ENCODE peak calls at places on chromosomes 1 and 21, in nine cellular contexts. U, Z, M, G, Y, I, O, T and P are unnamed samples. For H3K27me3, the result is how much of the 10 kb centered on the place peaks cover.

GRCh38 chr1:41354956-41355355 is 6.3 kb upstream of the FOXO6 start:
- DNase-seq in U (no peak), Z (no peak), M (no peak), G (no peak), Y (no peak), I (no peak), O (peak), T (no peak), P (no peak)

GRCh38 chr1:56148466-56149193 is 430.7 kb downstream of the PLPP3 start:
- DNase-seq in U (no peak), Z (no peak), M (no peak), G (no peak), Y (no peak), I (no peak), O (no peak), T (no peak), P (no peak)

GRCh38 chr1:162391790-162392563 is 10.4 kb downstream of the C1orf226 start:
- DNase-seq in U (peak), Z (peak), M (no peak), G (no peak), Y (peak), I (no peak), O (no peak), T (no peak), P (no peak)

GRCh38 chr1:162736633-162737067 is 53.9 kb upstream of the HSD17B7 start:
- DNase-seq in U (no peak), Z (no peak), M (no peak), G (no peak), Y (no peak), I (no peak), O (no peak), T (no peak), P (no peak)

GRCh38 chr1:60670313-60670712 is 412.0 kb upstream of the NFIA start:
- DNase-seq in U (no peak), Z (no peak), M (no peak), G (no peak), Y (no peak), I (no peak), O (no peak), T (no peak), P (no peak)

GRCh38 chr21:17495680-17496079 is 17.2 kb upstream of the CXADR start:
- DNase-seq in U (no peak), Z (no peak), M (no peak), G (no peak), Y (no peak), I (no peak), O (no peak), T (no peak), P (no peak)

GRCh38 chr1:219159946-219160645 is 13.6 kb upstream of the LYPLAL1 start:
- DNase-seq in U (no peak), Z (peak), M (no peak), G (no peak), Y (no peak), I (no peak), O (no peak), T (no peak), P (no peak)

GRCh38 chr1:182191716-182192115 is 130.2 kb upstream of the ZNF648 start:
- DNase-seq in U (no peak), Z (no peak), M (no peak), G (no peak), Y (no peak), I (no peak), O (no peak), T (no peak), P (no peak)

GRCh38 chr1:201711811-201712210 is 117.1 kb upstream of the IPO9 start:
- DNase-seq in U (no peak), Z (no peak), M (no peak), G (no peak), Y (no peak), I (no peak), O (no peak), T (peak), P (no peak)

GRCh38 chr1:38138498-38139233 is 92.1 kb upstream of the POU3F1 start:
- DNase-seq in U (peak), Z (no peak), M (peak), G (peak), Y (peak), I (peak), O (no peak), T (peak), P (no peak)

GRCh38 chr1:8082945-8083344 is 56.8 kb upstream of the ERRFI1 start:
- DNase-seq in U (no peak), Z (no peak), M (no peak), G (no peak), Y (peak), I (no peak), O (peak), T (no peak), P (no peak)

GRCh38 chr1:218930879-218931278 is 242.8 kb upstream of the LYPLAL1 start:
- DNase-seq in U (no peak), Z (no peak), M (no peak), G (no peak), Y (no peak), I (no peak), O (no peak), T (peak), P (no peak)

GRCh38 chr1:111541721-111542120 is 38.3 kb upstream of the ADORA3 start:
- DNase-seq in U (no peak), Z (no peak), M (no peak), G (no peak), Y (no peak), I (no peak), O (no peak), T (no peak), P (no peak)

GRCh38 chr1:26159113-26160039 is 497 bp downstream of the FAM110D start:
- DNase-seq in U (no peak), Z (peak), M (peak), G (no peak), Y (no peak), I (no peak), O (no peak), T (no peak), P (no peak)

GRCh38 chr1:189597083-189597482 is 880.6 kb downstream of the BRINP3 start:
- DNase-seq in U (no peak), Z (no peak), M (no peak), G (no peak), Y (no peak), I (peak), O (no peak), T (no peak), P (no peak)

GRCh38 chr1:194056169-194056568 is 869.8 kb upstream of the B3GALT2 start:
- DNase-seq in U (no peak), Z (no peak), M (no peak), G (no peak), Y (no peak), I (no peak), O (no peak), T (no peak), P (no peak)

GRCh38 chr1:33470495-33471012 is 1.9 kb upstream of the ZSCAN20 start:
- DNase-seq in U (peak), Z (peak), M (peak), G (peak), Y (peak), I (peak), O (peak), T (peak), P (peak)

GRCh38 chr1:151137789-151138188 is 8.6 kb downstream of the SEMA6C start:
- DNase-seq in U (no peak), Z (no peak), M (no peak), G (no peak), Y (no peak), I (no peak), O (no peak), T (no peak), P (no peak)

GRCh38 chr1:109628540-109629321 is 9.1 kb downstream of the AMPD2 start:
- DNase-seq in U (peak), Z (no peak), M (no peak), G (no peak), Y (no peak), I (no peak), O (no peak), T (peak), P (no peak)

GRCh38 chr1:247241687-247242086 is 14.2 kb upstream of the VN1R5 start:
- DNase-seq in U (no peak), Z (no peak), M (no peak), G (no peak), Y (no peak), I (no peak), O (no peak), T (no peak), P (no peak)

GRCh38 chr1:230072296-230072695 is 5.3 kb downstream of the GALNT2 start:
- DNase-seq in U (no peak), Z (no peak), M (no peak), G (no peak), Y (no peak), I (peak), O (no peak), T (no peak), P (no peak)

GRCh38 chr1:99456536-99456935 is 189.4 kb upstream of the PALMD start:
- DNase-seq in U (no peak), Z (no peak), M (no peak), G (no peak), Y (no peak), I (no peak), O (no peak), T (no peak), P (no peak)

GRCh38 chr1:223667484-223668182 is 2.1 kb upstream of the CAPN8 start:
- DNase-seq in U (no peak), Z (no peak), M (no peak), G (no peak), Y (no peak), I (no peak), O (no peak), T (no peak), P (no peak)

DNA sequence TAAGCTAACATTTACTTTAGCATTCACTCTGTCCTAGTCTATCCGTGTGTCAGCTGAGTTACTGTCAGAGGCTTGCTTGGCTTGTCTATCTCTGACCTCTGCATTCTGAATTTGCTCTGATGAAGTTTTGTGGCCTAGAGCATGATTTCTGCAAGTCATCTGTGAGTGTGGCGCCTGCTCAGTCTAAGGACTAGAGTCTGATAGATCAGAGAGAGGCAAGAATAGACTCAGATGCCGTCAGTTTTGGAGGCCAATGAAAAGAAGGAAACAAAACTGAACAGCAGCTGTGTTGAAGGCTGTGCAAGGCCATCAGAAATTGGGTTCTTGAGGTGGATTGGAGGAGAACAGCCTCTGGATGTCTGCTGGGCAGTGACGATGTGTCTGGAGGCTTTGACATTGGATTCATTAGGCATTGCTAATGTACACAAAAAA is 573.1 kb downstream of the USP25 start:
- DNase-seq in U (no peak), Z (no peak), M (peak), G (no peak), Y (peak), I (no peak), O (peak), T (peak), P (no peak)
- TF ChIP-seq POLR2A in U (no peak), Z (no peak), M (no peak), G (no peak), Y (no peak), I (no peak), O (no peak), T (peak), P (no peak)

GRCh38 chr21:41769106-41769505 is 2.3 kb upstream of the RIPK4 start:
- DNase-seq in U (no peak), Z (no peak), M (no peak), G (no peak), Y (no peak), I (no peak), O (no peak), T (no peak), P (no peak)
- H3K27me3 ChIP-seq in U (under half), Z (half or more), M (under half), G (under half), Y (under half), I (under half), O (under half), T (under half), P (under half)

GRCh38 chr1:173714759-173715537 is at the start of gene KLHL20:
- DNase-seq in U (peak), Z (peak), M (peak), G (peak), Y (peak), I (peak), O (peak), T (peak), P (peak)
- TF ChIP-seq POLR2A in U (peak), Z (peak), M (no peak), G (no peak), Y (no peak), I (no peak), O (peak), T (peak), P (no peak)

GRCh38 chr1:203308205-203309114 is 3.1 kb downstream of the BTG2 start:
- DNase-seq in U (no peak), Z (no peak), M (no peak), G (no peak), Y (no peak), I (no peak), O (no peak), T (no peak), P (no peak)

GRCh38 chr1:203309115-203309429 is 3.8 kb downstream of the BTG2 start:
- DNase-seq in U (no peak), Z (no peak), M (no peak), G (no peak), Y (no peak), I (no peak), O (no peak), T (no peak), P (no peak)

GRCh38 chr1:203306089-203306969 is 1.0 kb downstream of the BTG2 start:
- DNase-seq in U (peak), Z (peak), M (peak), G (peak), Y (peak), I (peak), O (peak), T (peak), P (peak)

GRCh38 chr1:203306970-203307541 is 1.7 kb downstream of the BTG2 start:
- DNase-seq in U (no peak), Z (no peak), M (peak), G (no peak), Y (no peak), I (peak), O (no peak), T (no peak), P (no peak)

GRCh38 chr1:203307690-203308126 is 2.4 kb downstream of the BTG2 start:
- DNase-seq in U (no peak), Z (no peak), M (no peak), G (no peak), Y (no peak), I (no peak), O (no peak), T (no peak), P (no peak)
- H3K27me3 ChIP-seq in U (under half), Z (under half), M (under half), G (under half), Y (under half), I (under half), O (under half), T (under half), P (under half)

GRCh38 chr1:113389356-113389952 is 861 bp upstream of the MAGI3 start:
- DNase-seq in U (no peak), Z (no peak), M (no peak), G (no peak), Y (no peak), I (no peak), O (no peak), T (no peak), P (no peak)

GRCh38 chr1:113388621-113389355 is 1.5 kb upstream of the MAGI3 start:
- DNase-seq in U (no peak), Z (peak), M (peak), G (peak), Y (no peak), I (peak), O (no peak), T (no peak), P (no peak)

GRCh38 chr1:113391643-113392271 is 1.4 kb downstream of the MAGI3 start:
- DNase-seq in U (peak), Z (no peak), M (no peak), G (peak), Y (no peak), I (peak), O (no peak), T (no peak), P (no peak)

GRCh38 chr1:113390871-113391642 is 742 bp downstream of the MAGI3 start:
- DNase-seq in U (peak), Z (peak), M (peak), G (peak), Y (peak), I (peak), O (peak), T (peak), P (peak)

DNA sequence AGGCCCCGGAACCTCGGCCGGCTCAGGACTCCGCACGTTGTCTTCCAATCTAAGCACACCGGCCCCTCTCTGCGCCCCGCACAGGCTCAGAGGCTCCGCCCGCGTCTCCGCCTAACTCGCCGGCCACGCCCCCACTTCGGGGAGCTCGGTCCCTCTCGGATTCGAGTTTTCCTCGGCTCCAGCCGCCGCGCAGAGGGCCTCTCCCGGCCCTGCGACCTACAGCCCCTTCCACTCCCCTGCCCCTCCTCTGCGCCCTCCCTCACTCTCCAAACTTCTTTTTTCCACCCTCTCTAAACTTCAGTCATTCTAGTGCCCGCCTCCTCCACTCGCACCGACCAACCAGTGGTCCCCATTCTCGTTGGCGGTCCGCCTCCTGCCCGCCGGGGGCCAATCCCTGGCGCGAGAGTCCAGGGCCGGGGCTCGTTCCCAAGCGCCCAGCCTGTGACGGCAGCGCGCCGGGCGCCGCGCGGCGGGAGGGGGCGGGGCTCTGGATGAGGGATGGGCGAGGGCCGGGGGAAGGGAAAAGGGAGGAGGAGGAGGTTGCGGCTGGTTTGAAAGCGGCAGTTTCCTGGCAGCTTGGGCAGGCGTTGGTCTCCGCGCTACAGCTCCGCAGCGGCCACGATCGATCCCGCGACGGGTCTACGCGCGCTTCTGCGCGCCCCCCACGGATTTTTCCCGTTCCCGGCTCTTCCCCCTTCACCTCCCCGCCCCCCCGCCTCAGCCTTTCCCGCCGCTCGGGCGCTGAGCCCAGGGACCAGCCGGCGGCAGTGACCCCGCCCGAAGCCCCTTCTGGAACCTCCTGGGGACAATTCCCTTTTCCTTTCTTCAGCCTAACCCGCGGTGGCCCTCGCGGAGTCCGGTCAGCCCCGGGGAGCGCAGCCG is at the start of gene MAGI3:
- DNase-seq in U (peak), Z (peak), M (peak), G (peak), Y (peak), I (peak), O (peak), T (peak), P (peak)
- TF ChIP-seq POLR2A in U (peak), Z (peak), M (no peak), G (peak), Y (no peak), I (no peak), O (peak), T (peak), P (peak)

GRCh38 chr1:154886281-154887036 is 16.4 kb upstream of the KCNN3 start:
- DNase-seq in U (no peak), Z (no peak), M (no peak), G (no peak), Y (no peak), I (no peak), O (no peak), T (no peak), P (no peak)
- H3K27me3 ChIP-seq in U (under half), Z (under half), M (under half), G (under half), Y (under half), I (under half), O (under half), T (under half), P (under half)

GRCh38 chr1:204828352-204828850 is 42.3 kb upstream of the NFASC start:
- DNase-seq in U (no peak), Z (peak), M (peak), G (peak), Y (peak), I (peak), O (peak), T (peak), P (no peak)
- TF ChIP-seq POLR2A in U (no peak), Z (no peak), M (no peak), G (no peak), Y (no peak), I (no peak), O (no peak), T (peak), P (no peak)

GRCh38 chr1:217135987-217136894 is 413.0 kb upstream of the ESRRG start:
- DNase-seq in U (no peak), Z (no peak), M (no peak), G (no peak), Y (no peak), I (no peak), O (no peak), T (no peak), P (no peak)

GRCh38 chr1:217133092-217133491 is 409.9 kb upstream of the ESRRG start:
- DNase-seq in U (no peak), Z (no peak), M (no peak), G (no peak), Y (no peak), I (no peak), O (no peak), T (no peak), P (no peak)

GRCh38 chr1:217135569-217135915 is 412.3 kb upstream of the ESRRG start:
- DNase-seq in U (no peak), Z (no peak), M (peak), G (no peak), Y (no peak), I (no peak), O (no peak), T (no peak), P (no peak)

GRCh38 chr1:217134857-217135568 is 411.8 kb upstream of the ESRRG start:
- DNase-seq in U (no peak), Z (no peak), M (no peak), G (no peak), Y (no peak), I (no peak), O (no peak), T (no peak), P (no peak)

GRCh38 chr1:217133958-217134856 is 411.0 kb upstream of the ESRRG start:
- DNase-seq in U (no peak), Z (no peak), M (no peak), G (no peak), Y (no peak), I (no peak), O (no peak), T (no peak), P (no peak)
- H3K27me3 ChIP-seq in U (under half), Z (under half), M (under half), G (under half), Y (under half), I (half or more), O (under half), T (under half), P (under half)

GRCh38 chr1:231208980-231209379 is 32.0 kb upstream of the GNPAT start:
- DNase-seq in U (no peak), Z (no peak), M (no peak), G (no peak), Y (no peak), I (no peak), O (no peak), T (no peak), P (no peak)
- TF ChIP-seq POLR2A in U (no peak), Z (no peak), M (no peak), G (no peak), Y (no peak), I (no peak), O (no peak), T (no peak), P (no peak)

DNA sequence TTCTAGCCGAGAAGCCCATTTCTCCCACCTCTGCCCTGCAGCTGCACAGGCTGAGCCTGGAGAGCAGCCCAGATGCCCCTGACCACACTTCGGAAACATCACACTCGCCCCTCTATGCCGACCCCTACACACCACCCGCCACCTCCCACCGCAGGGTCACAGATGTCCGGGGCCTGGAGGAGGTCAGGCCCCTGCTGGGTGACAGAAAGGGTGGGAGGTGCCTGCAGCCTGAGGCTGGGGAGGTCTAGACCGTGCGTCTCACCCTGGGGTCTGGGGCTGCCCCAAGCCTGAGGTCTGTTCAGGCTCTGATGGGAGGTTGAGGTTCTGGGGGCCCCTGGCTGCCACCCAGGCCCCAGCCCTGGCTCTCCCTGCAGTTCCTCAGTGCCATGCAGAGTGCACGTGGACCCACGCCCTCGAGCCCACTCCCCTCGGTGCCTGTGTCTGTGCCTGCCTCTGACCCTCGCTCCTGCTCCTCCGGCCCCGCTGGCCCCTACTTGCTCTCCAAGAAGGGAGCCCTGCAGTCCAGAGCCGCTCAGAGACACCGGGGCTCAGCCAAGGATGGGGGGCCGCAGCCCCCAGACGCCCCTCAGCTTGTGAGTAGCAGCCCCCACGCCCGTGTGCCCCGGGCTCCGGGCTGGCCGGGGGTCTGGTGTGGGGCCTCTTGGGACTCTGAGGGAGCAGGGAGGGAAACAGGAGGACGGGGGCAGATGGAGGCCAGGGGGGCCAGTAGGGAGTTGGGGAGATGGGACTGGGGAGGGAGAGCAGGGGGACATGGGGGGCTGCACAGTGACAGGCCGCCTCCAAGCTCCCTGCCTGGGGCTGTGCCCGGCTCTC is 7.4 kb downstream of the PLEKHN1 start:
- DNase-seq in U (no peak), Z (no peak), M (no peak), G (no peak), Y (no peak), I (no peak), O (no peak), T (no peak), P (no peak)
- H3K27me3 ChIP-seq in U (under half), Z (under half), M (under half), G (under half), Y (under half), I (under half), O (under half), T (under half), P (half or more)